ENCODE peak calls at places on chromosomes 3 and 15, in four cellular contexts. A, M, K and L are unnamed samples.

GRCh38 chr15:62770111-62770660 is 272.4 kb upstream of the TPM1 start:
- DNase-seq in K (no peak), M (no peak), A (no peak), L (no peak)

GRCh38 chr15:61748529-61748928 is 311.7 kb downstream of the VPS13C start:
- DNase-seq in M (no peak), A (no peak), K (no peak), L (no peak)

GRCh38 chr3:170811928-170812591 is 57.9 kb downstream of the RPL22L1 start:
- DNase-seq in M (peak; percentile 77), K (peak; percentile 95), A (peak; percentile 8), L (no peak)

GRCh38 chr3:152210697-152211096 is 58.0 kb upstream of the MBNL1 start:
- DNase-seq in A (no peak), M (no peak), K (no peak), L (no peak)

GRCh38 chr3:67495751-67496150 is 158.7 kb downstream of the SUCLG2 start:
- DNase-seq in A (no peak), M (no peak), K (peak; percentile 3), L (no peak)

GRCh38 chr15:67543348-67543718 is 830 bp downstream of the MAP2K5 start:
- DNase-seq in M (no peak), A (no peak), K (peak; percentile 13), L (no peak)

GRCh38 chr3:13877911-13878710 is 1.8 kb downstream of the WNT7A start:
- DNase-seq in A (no peak), K (no peak), M (no peak), L (no peak)

GRCh38 chr3:155339052-155339451 is 45.6 kb upstream of the STRIT1 start:
- DNase-seq in K (no peak), A (no peak), M (no peak), L (no peak)

GRCh38 chr3:65650247-65650646 is 388.5 kb downstream of the MAGI1 start:
- DNase-seq in K (no peak), M (no peak), A (no peak), L (no peak)

GRCh38 chr3:44019736-44020135 is 221.9 kb upstream of the TOPAZ1 start:
- DNase-seq in K (no peak), M (no peak), A (no peak), L (no peak)

GRCh38 chr3:53826048-53826447 is 20.2 kb downstream of the CHDH start:
- DNase-seq in M (no peak), A (no peak), K (no peak), L (no peak)

GRCh38 chr3:195711813-195712534 is 8.8 kb upstream of the MUC20 start:
- DNase-seq in A (no peak), K (no peak), M (no peak), L (no peak)

GRCh38 chr3:16841906-16842709 is 42.6 kb upstream of the PLCL2 start:
- DNase-seq in M (peak; percentile 25), K (no peak), A (peak; percentile 48), L (no peak)